ENCODE peak calls at places on chromosomes 16 and 17, in six cellular contexts. D is brain microvascular endothelial cell, Z is astrocyte of the spinal cord, H is A549, J is WERI-Rb-1, B is GM13977. M is an unnamed sample.

GRCh38 chr16:49116873-49117272 is 164.8 kb downstream of the CBLN1 start:
- DNase-seq in H (no peak), D (no peak), Z (no peak), B (no peak), J (no peak), M (no peak)

GRCh38 chr17:48816438-48816773 is 623 bp downstream of the TTLL6 start:
- DNase-seq in D (no peak), J (no peak), Z (no peak), B (no peak), H (no peak), M (no peak)

GRCh38 chr16:47057631-47057996 is 84.1 kb upstream of the DNAJA2 start:
- DNase-seq in B (no peak), J (no peak), D (no peak), H (no peak), Z (no peak), M (no peak)

GRCh38 chr16:7716924-7717323 is 384.3 kb downstream of the RBFOX1 start:
- DNase-seq in D (no peak), H (no peak), B (no peak), Z (no peak), J (no peak), M (no peak)

GRCh38 chr17:49157784-49158183 is 25.2 kb downstream of the B4GALNT2 start:
- DNase-seq in D (peak; percentile 40), H (peak; percentile 81), B (no peak), J (no peak), Z (no peak), M (no peak)

GRCh38 chr17:35660902-35661301 is 70.5 kb upstream of the RASL10B start:
- DNase-seq in J (peak; percentile 9), H (no peak), Z (no peak), D (no peak), B (no peak), M (no peak)

GRCh38 chr16:52488837-52489289 is 58.1 kb downstream of the TOX3 start:
- DNase-seq in B (no peak), J (no peak), H (no peak), D (no peak), Z (no peak), M (no peak)

GRCh38 chr17:79778504-79779087 is 648 bp downstream of the CBX2 start:
- DNase-seq in D (no peak), Z (no peak), H (no peak), B (no peak), J (peak; percentile 62), M (no peak)

GRCh38 chr16:76780556-76780955 is 410.4 kb upstream of the MON1B start:
- DNase-seq in D (no peak), B (no peak), Z (no peak), J (no peak), H (no peak), M (no peak)

GRCh38 chr16:55643161-55643970 is 12.4 kb upstream of the SLC6A2 start:
- DNase-seq in D (no peak), J (peak; percentile 29), B (no peak), Z (no peak), H (no peak), M (no peak)

GRCh38 chr16:10828851-10829331 is 10.3 kb upstream of the TVP23A start:
- DNase-seq in J (no peak), B (no peak), D (peak; percentile 28), Z (peak; percentile 89), H (no peak), M (no peak)

GRCh38 chr17:12318614-12319266 is 298.1 kb downstream of the MAP2K4 start:
- DNase-seq in H (no peak), D (no peak), J (no peak), B (no peak), Z (no peak), M (no peak)

GRCh38 chr17:5592382-5592781 is 8.1 kb upstream of the NLRP1 start:
- DNase-seq in D (no peak), J (no peak), H (peak; percentile 49), Z (peak; percentile 62), B (peak; percentile 48), M (peak; percentile 38)

GRCh38 chr16:18041864-18042834 is 294.4 kb downstream of the NPIPA8 start:
- DNase-seq in J (no peak), H (no peak), Z (no peak), B (no peak), D (no peak), M (no peak)

GRCh38 chr17:74919440-74920305 is 3.4 kb downstream of the USH1G start:
- DNase-seq in B (no peak), Z (no peak), H (peak; percentile 94), D (no peak), J (no peak), M (peak; percentile 76)
- TF ChIP-seq CTCF in B (no peak), Z (peak; percentile 13), H (peak; percentile 64), D (peak; percentile 38), J (peak; percentile 36), M (peak; percentile 36)

DNA sequence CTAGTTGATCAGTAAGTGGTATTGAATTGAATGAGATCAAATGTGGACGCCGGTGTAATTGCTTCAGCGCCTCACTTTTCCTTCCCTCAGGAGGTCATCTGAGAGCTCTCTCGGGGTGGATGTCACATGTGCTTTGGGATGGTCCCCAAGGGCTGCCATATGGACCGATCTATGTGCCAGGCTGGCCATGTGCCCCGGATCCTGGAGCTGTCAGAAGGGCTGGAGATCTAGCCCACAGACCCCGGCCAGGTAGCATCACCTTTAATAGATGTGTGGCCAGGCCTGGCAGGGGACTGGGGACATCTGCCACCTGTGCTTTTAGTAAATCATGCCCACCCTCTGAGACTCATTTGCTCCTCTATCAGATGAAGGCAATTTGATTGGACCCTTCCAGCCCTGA is 95.3 kb upstream of the CRHR1 start:
- DNase-seq in J (no peak), D (no peak), H (no peak), B (no peak), Z (no peak), M (no peak)
- TF ChIP-seq CTCF in J (no peak), D (no peak), H (no peak), B (no peak), Z (no peak), M (no peak)

GRCh38 chr17:31645351-31645750 is 213.7 kb downstream of the COPRS start:
- DNase-seq in B (no peak), D (no peak), Z (no peak), H (no peak), J (no peak), M (no peak)
- TF ChIP-seq CTCF in B (no peak), D (no peak), Z (no peak), H (no peak), J (peak; percentile 12), M (no peak)

GRCh38 chr17:27455914-27456680 is at the start of gene KSR1:
- DNase-seq in D (peak; percentile 52), J (peak; percentile 91), Z (peak; percentile 76), H (peak; percentile 85), B (peak; percentile 96), M (peak; percentile 97)
- TF ChIP-seq CTCF in D (peak; percentile 69), J (peak; percentile 76), Z (peak; percentile 66), H (peak; percentile 64), B (peak; percentile 55), M (peak; percentile 46)

GRCh38 chr17:27601975-27602302 is 29.0 kb upstream of the LGALS9 start:
- DNase-seq in B (no peak), H (no peak), J (no peak), D (no peak), Z (no peak), M (no peak)
- TF ChIP-seq CTCF in B (no peak), H (no peak), J (no peak), D (no peak), Z (no peak), M (no peak)

GRCh38 chr16:29863669-29863984 is 601 bp upstream of the CDIPT start:
- DNase-seq in J (no peak), Z (no peak), D (no peak), H (no peak), B (no peak), M (no peak)
- TF ChIP-seq CTCF in J (no peak), Z (no peak), D (no peak), H (no peak), B (no peak), M (no peak)

M was measured in GM20000.